ENCODE peak calls at places on chromosomes 3 and 15, in four cellular contexts. H, M, V and B are unnamed samples.

GRCh38 chr15:100686725-100687488 is 84.5 kb downstream of the ASB7 start:
- DNase-seq in V (peak), M (no peak), H (no peak), B (no peak)

GRCh38 chr3:157145566-157145965 is 14.4 kb downstream of the CCNL1 start:
- DNase-seq in M (no peak), V (no peak), H (no peak), B (no peak)

GRCh38 chr3:58383904-58384303 is 49.7 kb downstream of the PDHB start:
- DNase-seq in M (no peak), V (peak), H (no peak), B (no peak)

GRCh38 chr15:58568157-58568571 is 136.4 kb downstream of the LIPC start:
- DNase-seq in V (no peak), H (no peak), M (peak), B (no peak)

GRCh38 chr3:174242311-174243041 is 616.7 kb upstream of the NAALADL2 start:
- DNase-seq in V (peak), H (no peak), M (no peak), B (no peak)

GRCh38 chr15:51130344-51130743 is 35.6 kb upstream of the TNFAIP8L3 start:
- DNase-seq in H (no peak), V (no peak), M (no peak), B (no peak)

GRCh38 chr15:68565701-68566100 is 13.1 kb upstream of the CORO2B start:
- DNase-seq in M (no peak), V (no peak), H (no peak), B (no peak)

GRCh38 chr3:4228295-4228694 is 74.9 kb upstream of the SETMAR start:
- DNase-seq in H (no peak), V (no peak), M (no peak), B (no peak)

GRCh38 chr3:98954242-98954641 is 52.7 kb upstream of the DCBLD2 start:
- DNase-seq in V (peak), H (no peak), M (no peak), B (no peak)

GRCh38 chr3:114839476-114839875 is 307.6 kb downstream of the ZBTB20 start:
- DNase-seq in V (no peak), M (no peak), H (no peak), B (no peak)

GRCh38 chr15:68256675-68257450 is 20.7 kb upstream of the FEM1B start:
- DNase-seq in M (peak), V (peak), H (peak), B (peak)

GRCh38 chr15:84741151-84741550 is 7.2 kb upstream of the ZNF592 start:
- DNase-seq in V (no peak), M (peak), H (no peak), B (no peak)

GRCh38 chr15:35533130-35534110 is 12.5 kb downstream of the DPH6 start:
- DNase-seq in V (peak), M (no peak), H (no peak), B (no peak)

GRCh38 chr15:62711691-62712454 is 330.7 kb upstream of the TPM1 start:
- DNase-seq in H (no peak), M (no peak), V (peak), B (no peak)

GRCh38 chr15:31102049-31102321 is 460 bp upstream of the TRPM1 start:
- DNase-seq in M (no peak), V (no peak), H (no peak), B (no peak)

GRCh38 chr3:85758442-85758841 is 799.7 kb downstream of the CADM2 start:
- DNase-seq in V (no peak), H (no peak), M (no peak), B (no peak)

GRCh38 chr3:135891121-135891520 is 74.4 kb upstream of the PPP2R3A start:
- DNase-seq in H (no peak), V (no peak), M (no peak), B (no peak)

GRCh38 chr15:61835029-61835428 is 225.2 kb downstream of the VPS13C start:
- DNase-seq in H (no peak), V (no peak), M (no peak), B (no peak)

GRCh38 chr15:71409541-71409940 is 294.3 kb downstream of the THSD4 start:
- DNase-seq in V (no peak), M (no peak), H (no peak), B (no peak)

GRCh38 chr15:47184405-47185221 is 532.7 kb upstream of the SEMA6D start:
- DNase-seq in V (peak), M (no peak), H (peak), B (no peak)

GRCh38 chr15:68877626-68878025 is 52.7 kb upstream of the SPESP1 start:
- DNase-seq in M (no peak), H (no peak), V (no peak), B (no peak)

GRCh38 chr3:107545680-107546120 is 22.9 kb downstream of the BBX start:
- DNase-seq in H (no peak), M (no peak), V (peak), B (no peak)

GRCh38 chr3:130961458-130961857 is 65.2 kb downstream of the ASTE1 start:
- DNase-seq in M (no peak), H (no peak), V (no peak), B (no peak)

GRCh38 chr3:23749589-23749988 is 56.2 kb upstream of the UBE2E1 start:
- DNase-seq in M (no peak), V (no peak), H (no peak), B (no peak)

GRCh38 chr15:85116925-85117646 is 135.4 kb downstream of the PDE8A start:
- DNase-seq in M (no peak), V (no peak), H (no peak), B (no peak)

GRCh38 chr3:128215800-128216495 is 62.7 kb downstream of the EEFSEC start:
- DNase-seq in V (no peak), H (no peak), M (no peak), B (no peak)

GRCh38 chr3:144760831-144761230 is 789.2 kb downstream of the DIPK2A start:
- DNase-seq in M (no peak), V (no peak), H (no peak), B (no peak)

GRCh38 chr15:34341922-34342736 is 807 bp downstream of the NOP10 start:
- DNase-seq in H (no peak), V (peak), M (no peak), B (no peak)

GRCh38 chr3:112512320-112512719 is 13.0 kb upstream of the BTLA start:
- DNase-seq in V (no peak), M (no peak), H (no peak), B (no peak)

GRCh38 chr3:133712017-133712416 is 34.2 kb upstream of the TF start:
- DNase-seq in H (no peak), V (no peak), M (no peak), B (peak)

GRCh38 chr3:28050895-28051294 is 190.5 kb upstream of the CMC1 start:
- DNase-seq in V (peak), M (peak), H (no peak), B (no peak)

GRCh38 chr3:56019490-56019889 is 448.8 kb downstream of the ERC2 start:
- DNase-seq in H (peak), V (no peak), M (no peak), B (no peak)

GRCh38 chr3:190120161-190121060 is at the start of gene P3H2:
- DNase-seq in H (peak), V (peak), M (peak), B (peak)

GRCh38 chr3:127275287-127275781 is 12.5 kb downstream of the PRR20G start:
- DNase-seq in V (peak), H (no peak), M (no peak), B (no peak)

GRCh38 chr3:99868438-99868723 is 50.7 kb downstream of the CMSS1 start:
- DNase-seq in V (peak), M (no peak), H (no peak), B (no peak)

GRCh38 chr15:42919794-42920280 is 741 bp downstream of the TTBK2 start:
- DNase-seq in M (peak), H (no peak), V (peak), B (no peak)

GRCh38 chr3:196220991-196221390 is 4.7 kb downstream of the SLC51A start:
- DNase-seq in V (no peak), M (no peak), H (no peak), B (no peak)

GRCh38 chr3:128936341-128936740 is 56.9 kb downstream of the ACAD9 start:
- DNase-seq in M (no peak), V (no peak), H (no peak), B (no peak)

GRCh38 chr3:42500091-42500490 is 2.4 kb upstream of the VIPR1 start:
- DNase-seq in M (peak), V (no peak), H (no peak), B (peak)

DNA sequence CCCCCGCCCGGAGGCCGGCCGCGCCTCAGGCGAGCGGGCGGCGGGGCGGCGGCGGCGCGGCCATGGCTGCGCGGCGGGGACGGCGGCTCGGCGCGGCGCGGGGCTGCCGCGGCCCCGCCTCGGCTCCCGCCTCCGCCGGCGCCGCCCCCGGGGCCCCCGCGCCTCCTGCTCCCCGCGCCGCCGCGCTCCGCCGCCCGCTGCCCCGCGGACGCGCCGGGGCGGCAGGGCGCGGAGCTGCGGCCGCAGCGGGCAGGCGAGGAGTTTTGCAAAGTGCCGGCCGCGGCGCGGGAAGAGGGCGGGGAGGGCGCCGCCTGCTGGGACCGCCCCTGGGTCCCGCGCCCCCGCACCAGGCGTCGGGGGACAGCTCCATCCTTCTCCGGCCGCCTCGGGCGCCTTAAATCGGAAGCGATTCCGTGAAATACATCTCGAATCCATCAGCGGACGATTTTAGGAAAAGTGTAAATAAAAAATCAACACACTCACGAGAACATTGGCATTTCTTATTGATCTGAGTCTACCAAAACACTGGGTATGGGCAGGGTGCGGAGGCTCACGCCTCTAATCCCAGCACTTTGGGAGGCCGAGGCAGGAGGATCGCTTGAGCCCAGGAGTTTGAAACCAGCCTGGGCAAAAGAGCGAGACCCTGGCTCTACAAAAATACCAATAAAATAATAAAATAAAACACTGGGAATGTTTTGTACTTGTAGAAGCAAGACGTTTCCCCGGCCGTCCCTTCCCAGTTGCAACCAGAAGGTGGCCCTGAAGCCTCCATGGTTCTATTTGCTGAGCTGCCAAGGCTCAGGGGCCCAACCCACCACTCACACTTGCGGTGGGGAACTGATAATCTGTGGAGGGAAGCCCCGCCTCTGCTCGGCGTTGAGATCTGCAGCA is 136.9 kb downstream of the NUP210 start:
- DNase-seq in M (no peak), V (peak), H (no peak), B (no peak)
- H3K4me3 ChIP-seq in M (no peak), V (peak), H (peak), B (peak)

DNA sequence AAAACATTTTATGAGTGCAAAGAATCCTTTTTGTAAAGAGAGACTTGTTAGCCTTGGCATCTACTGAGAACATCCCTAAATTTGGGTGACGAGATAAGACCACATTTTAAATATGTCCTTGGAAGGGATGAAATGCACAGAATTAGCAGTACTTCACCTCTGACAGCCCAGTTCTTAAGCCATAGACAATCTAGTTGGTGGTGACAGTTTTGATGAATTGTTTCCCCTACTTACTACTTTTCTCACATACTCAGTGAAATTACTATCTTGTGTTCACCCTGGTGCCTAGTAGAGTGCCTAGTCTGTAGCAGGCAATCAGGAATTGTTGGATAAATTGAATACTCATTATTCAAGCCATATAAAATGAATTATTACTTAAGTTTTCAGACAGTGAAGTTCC is 3.4 kb downstream of the SCAANT1 start:
- DNase-seq in M (no peak), V (no peak), H (no peak), B (no peak)
- H3K27ac ChIP-seq in M (no peak), V (no peak), H (no peak), B (no peak)

GRCh38 chr15:74307827-74308642 is 59.4 kb downstream of the CYP11A1 start:
- DNase-seq in M (peak), V (peak), H (no peak), B (no peak)

GRCh38 chr15:74305687-74306086 is 61.8 kb downstream of the CYP11A1 start:
- DNase-seq in H (no peak), M (no peak), V (no peak), B (no peak)

GRCh38 chr15:74311734-74312444 is 55.6 kb downstream of the CYP11A1 start:
- DNase-seq in V (peak), M (no peak), H (no peak), B (no peak)

GRCh38 chr15:74306801-74307217 is 60.6 kb downstream of the CYP11A1 start:
- DNase-seq in M (no peak), H (no peak), V (peak), B (no peak)

GRCh38 chr15:74308643-74308945 is 58.9 kb downstream of the CYP11A1 start:
- DNase-seq in M (no peak), V (no peak), H (no peak), B (no peak)
- H3K4me3 ChIP-seq in M (no peak), V (no peak), H (no peak), B (no peak)

GRCh38 chr15:90049666-90050604 is 48.8 kb downstream of the ZNF710 start:
- DNase-seq in V (no peak), H (no peak), M (no peak), B (no peak)

GRCh38 chr15:90053685-90054466 is 48.4 kb downstream of the IDH2 start:
- DNase-seq in M (no peak), H (no peak), V (no peak), B (no peak)

GRCh38 chr15:90058308-90058707 is 44.0 kb downstream of the IDH2 start:
- DNase-seq in M (no peak), H (no peak), V (no peak), B (no peak)

GRCh38 chr15:90055182-90055581 is 47.1 kb downstream of the IDH2 start:
- DNase-seq in M (no peak), H (no peak), V (no peak), B (no peak)

DNA sequence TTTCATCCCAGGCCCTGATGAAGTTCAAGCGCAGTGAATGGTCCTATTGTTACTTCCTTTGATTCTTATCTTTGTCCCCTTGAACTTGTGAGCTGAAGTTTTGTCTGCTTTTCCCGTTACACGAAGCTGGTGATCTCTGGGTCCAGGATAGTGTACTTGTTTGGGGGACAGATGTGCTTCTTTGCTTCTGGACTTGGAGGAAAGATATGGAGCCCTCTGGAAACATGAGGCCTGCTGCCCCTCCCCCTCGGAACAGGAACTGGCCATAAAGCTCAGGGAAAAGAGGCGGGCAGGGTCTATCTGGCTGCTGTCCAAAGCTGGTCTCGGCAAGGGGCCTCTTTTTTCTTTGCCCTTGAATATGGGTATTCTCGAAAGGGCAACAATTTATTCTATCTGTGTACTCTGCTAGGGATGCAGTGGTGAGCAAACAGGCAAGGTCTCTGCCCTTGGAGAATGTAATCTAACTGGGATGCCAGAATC is 47.6 kb downstream of the IDH2 start:
- DNase-seq in M (no peak), V (no peak), H (no peak), B (no peak)
- H3K27ac ChIP-seq in M (no peak), V (no peak), H (no peak), B (no peak)

GRCh38 chr3:123449986-123450474 is 1.1 kb upstream of the ADCY5 start:
- DNase-seq in M (no peak), H (peak), V (peak), B (no peak)
- H3K4me3 ChIP-seq in M (peak), H (peak), V (peak), B (peak)

GRCh38 chr3:101635954-101636798 is 40.8 kb downstream of the ZBTB11 start:
- DNase-seq in M (peak), H (peak), V (peak), B (peak)
- H3K27ac ChIP-seq in M (no peak), H (no peak), V (no peak), B (no peak)

GRCh38 chr3:61573441-61573840 is 12.1 kb downstream of the PTPRG start:
- DNase-seq in H (no peak), M (no peak), V (peak), B (no peak)

GRCh38 chr3:61572879-61573278 is 11.5 kb downstream of the PTPRG start:
- DNase-seq in V (no peak), H (no peak), M (no peak), B (no peak)

GRCh38 chr3:61577760-61578159 is 16.4 kb downstream of the PTPRG start:
- DNase-seq in M (no peak), H (no peak), V (no peak), B (no peak)

GRCh38 chr3:61575893-61576292 is 14.5 kb downstream of the PTPRG start:
- DNase-seq in H (no peak), M (no peak), V (no peak), B (no peak)

DNA sequence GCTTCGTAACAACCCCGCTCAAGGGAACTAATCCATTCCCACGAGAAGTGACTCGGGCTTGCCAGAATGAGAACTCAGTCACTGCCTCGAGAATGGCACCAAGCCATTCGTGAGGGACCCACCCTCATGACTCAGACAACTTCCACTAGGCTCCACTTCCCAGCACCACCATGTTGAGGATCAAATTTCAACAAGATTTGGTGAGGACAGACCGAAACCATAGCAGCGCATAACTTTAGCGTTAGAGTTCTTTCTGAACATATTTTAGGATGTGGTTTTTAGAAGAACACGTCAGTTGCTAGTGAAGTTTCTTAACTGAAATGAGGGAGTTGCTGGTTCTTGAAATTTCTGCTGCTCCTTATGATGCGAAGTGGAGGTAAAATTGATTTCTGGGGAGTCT is 13.5 kb downstream of the PTPRG start:
- DNase-seq in M (no peak), V (peak), H (no peak), B (peak)
- H3K4me3 ChIP-seq in M (no peak), V (no peak), H (no peak), B (no peak)

DNA sequence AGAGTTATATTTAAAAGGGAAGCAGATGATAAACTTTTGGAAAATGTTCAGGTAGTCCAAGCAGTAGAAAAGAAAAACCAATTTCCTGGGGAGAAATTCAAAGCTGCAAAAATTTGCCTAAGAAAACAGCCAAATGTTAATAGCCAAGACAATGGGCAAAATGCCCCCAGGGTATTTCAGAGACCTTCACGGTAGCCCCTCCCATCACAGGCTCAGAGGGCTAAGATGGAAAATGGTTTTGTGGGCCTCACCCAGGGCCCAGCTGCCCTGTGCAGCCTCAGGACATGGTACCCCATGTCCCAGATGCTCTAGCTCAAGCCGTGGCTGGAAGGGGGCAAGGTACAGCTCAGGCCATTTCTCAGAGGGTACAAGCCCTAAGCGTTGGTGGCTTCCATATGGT is 391.0 kb downstream of the ZIC4 start:
- DNase-seq in V (no peak), H (no peak), M (no peak), B (no peak)
- H3K27ac ChIP-seq in V (no peak), H (no peak), M (no peak), B (no peak)

GRCh38 chr3:50090985-50091384 is 2.3 kb downstream of the RBM5 start:
- DNase-seq in V (no peak), M (no peak), H (no peak), B (no peak)
- H3K4me3 ChIP-seq in V (peak), M (no peak), H (peak), B (peak)